ENCODE peak calls at places on chromosomes 16 and 17, in six cellular contexts. One of them, this sample, is unnamed.

GRCh38 chr16:81514041-81514559 is 69.5 kb downstream of the CMIP start:
- DNase-seq in mammary epithelial cell: no peak
- DNase-seq in activated CD4-positive, alpha-beta memory T cell treated with anti-CD3 and anti-CD28 coated beads, Interleukin-2, amount 10 ng/mL, durations not matched to agents 7 days and 5 days: no peak
- DNase-seq in tibial artery: peak
- DNase-seq in stimulated activated naive B cell treated with anti-CD40 and anti-IgM and Interleukin-4, amounts not matched to agents 10 μg/mL and 1 μg/mL and 100 μg/mL, for 72 hours: no peak
- DNase-seq in AG04450: no peak
- DNase-seq in this sample: peak

GRCh38 chr16:86520317-86521210 is 10.2 kb downstream of the FOXF1 start:
- DNase-seq in stimulated activated naive B cell treated with anti-CD40 and anti-IgM and Interleukin-4, amounts not matched to agents 10 μg/mL and 1 μg/mL and 100 μg/mL, for 72 hours: no peak
- DNase-seq in AG04450: no peak
- DNase-seq in mammary epithelial cell: no peak
- DNase-seq in activated CD4-positive, alpha-beta memory T cell treated with anti-CD3 and anti-CD28 coated beads, Interleukin-2, amount 10 ng/mL, durations not matched to agents 7 days and 5 days: no peak
- DNase-seq in tibial artery: no peak
- DNase-seq in this sample: no peak

GRCh38 chr16:54171855-54172537 is 114.6 kb downstream of the IRX3 start:
- DNase-seq in tibial artery: no peak
- DNase-seq in AG04450: peak
- DNase-seq in mammary epithelial cell: peak
- DNase-seq in activated CD4-positive, alpha-beta memory T cell treated with anti-CD3 and anti-CD28 coated beads, Interleukin-2, amount 10 ng/mL, durations not matched to agents 7 days and 5 days: no peak
- DNase-seq in stimulated activated naive B cell treated with anti-CD40 and anti-IgM and Interleukin-4, amounts not matched to agents 10 μg/mL and 1 μg/mL and 100 μg/mL, for 72 hours: no peak
- DNase-seq in this sample: no peak

GRCh38 chr16:70608516-70608915 is 37.8 kb upstream of the IL34 start:
- DNase-seq in tibial artery: no peak
- DNase-seq in stimulated activated naive B cell treated with anti-CD40 and anti-IgM and Interleukin-4, amounts not matched to agents 10 μg/mL and 1 μg/mL and 100 μg/mL, for 72 hours: no peak
- DNase-seq in activated CD4-positive, alpha-beta memory T cell treated with anti-CD3 and anti-CD28 coated beads, Interleukin-2, amount 10 ng/mL, durations not matched to agents 7 days and 5 days: no peak
- DNase-seq in AG04450: no peak
- DNase-seq in mammary epithelial cell: peak
- DNase-seq in this sample: no peak

GRCh38 chr17:31371511-31372097 is 19.9 kb upstream of the RAB11FIP4 start:
- DNase-seq in activated CD4-positive, alpha-beta memory T cell treated with anti-CD3 and anti-CD28 coated beads, Interleukin-2, amount 10 ng/mL, durations not matched to agents 7 days and 5 days: no peak
- DNase-seq in mammary epithelial cell: no peak
- DNase-seq in tibial artery: no peak
- DNase-seq in AG04450: no peak
- DNase-seq in stimulated activated naive B cell treated with anti-CD40 and anti-IgM and Interleukin-4, amounts not matched to agents 10 μg/mL and 1 μg/mL and 100 μg/mL, for 72 hours: no peak
- DNase-seq in this sample: no peak

GRCh38 chr16:85850344-85850880 is 48.5 kb upstream of the IRF8 start:
- DNase-seq in stimulated activated naive B cell treated with anti-CD40 and anti-IgM and Interleukin-4, amounts not matched to agents 10 μg/mL and 1 μg/mL and 100 μg/mL, for 72 hours: no peak
- DNase-seq in tibial artery: peak
- DNase-seq in mammary epithelial cell: no peak
- DNase-seq in activated CD4-positive, alpha-beta memory T cell treated with anti-CD3 and anti-CD28 coated beads, Interleukin-2, amount 10 ng/mL, durations not matched to agents 7 days and 5 days: no peak
- DNase-seq in AG04450: no peak
- DNase-seq in this sample: no peak

GRCh38 chr16:63945805-63946204 is 1176.1 kb downstream of the CDH11 start:
- DNase-seq in tibial artery: no peak
- DNase-seq in activated CD4-positive, alpha-beta memory T cell treated with anti-CD3 and anti-CD28 coated beads, Interleukin-2, amount 10 ng/mL, durations not matched to agents 7 days and 5 days: no peak
- DNase-seq in stimulated activated naive B cell treated with anti-CD40 and anti-IgM and Interleukin-4, amounts not matched to agents 10 μg/mL and 1 μg/mL and 100 μg/mL, for 72 hours: no peak
- DNase-seq in AG04450: no peak
- DNase-seq in mammary epithelial cell: no peak
- DNase-seq in this sample: no peak

GRCh38 chr17:49952912-49953497 is 16.0 kb upstream of the DLX4 start:
- DNase-seq in mammary epithelial cell: no peak
- DNase-seq in AG04450: no peak
- DNase-seq in activated CD4-positive, alpha-beta memory T cell treated with anti-CD3 and anti-CD28 coated beads, Interleukin-2, amount 10 ng/mL, durations not matched to agents 7 days and 5 days: no peak
- DNase-seq in stimulated activated naive B cell treated with anti-CD40 and anti-IgM and Interleukin-4, amounts not matched to agents 10 μg/mL and 1 μg/mL and 100 μg/mL, for 72 hours: no peak
- DNase-seq in tibial artery: no peak
- DNase-seq in this sample: no peak

GRCh38 chr17:50057521-50057991 is 1.6 kb downstream of the ITGA3 start:
- DNase-seq in activated CD4-positive, alpha-beta memory T cell treated with anti-CD3 and anti-CD28 coated beads, Interleukin-2, amount 10 ng/mL, durations not matched to agents 7 days and 5 days: no peak
- DNase-seq in tibial artery: no peak
- DNase-seq in stimulated activated naive B cell treated with anti-CD40 and anti-IgM and Interleukin-4, amounts not matched to agents 10 μg/mL and 1 μg/mL and 100 μg/mL, for 72 hours: no peak
- DNase-seq in AG04450: no peak
- DNase-seq in mammary epithelial cell: no peak
- DNase-seq in this sample: no peak

GRCh38 chr16:19284207-19284606 is 1.3 kb upstream of the CLEC19A start:
- DNase-seq in tibial artery: no peak
- DNase-seq in mammary epithelial cell: peak
- DNase-seq in activated CD4-positive, alpha-beta memory T cell treated with anti-CD3 and anti-CD28 coated beads, Interleukin-2, amount 10 ng/mL, durations not matched to agents 7 days and 5 days: no peak
- DNase-seq in stimulated activated naive B cell treated with anti-CD40 and anti-IgM and Interleukin-4, amounts not matched to agents 10 μg/mL and 1 μg/mL and 100 μg/mL, for 72 hours: peak
- DNase-seq in AG04450: no peak
- DNase-seq in this sample: no peak

GRCh38 chr17:45688353-45688752 is 95.8 kb upstream of the CRHR1 start:
- DNase-seq in activated CD4-positive, alpha-beta memory T cell treated with anti-CD3 and anti-CD28 coated beads, Interleukin-2, amount 10 ng/mL, durations not matched to agents 7 days and 5 days: no peak
- DNase-seq in mammary epithelial cell: no peak
- DNase-seq in tibial artery: no peak
- DNase-seq in AG04450: no peak
- DNase-seq in stimulated activated naive B cell treated with anti-CD40 and anti-IgM and Interleukin-4, amounts not matched to agents 10 μg/mL and 1 μg/mL and 100 μg/mL, for 72 hours: no peak
- DNase-seq in this sample: no peak

GRCh38 chr17:35930211-35931065 is at the start of gene RDM1:
- DNase-seq in AG04450: peak
- DNase-seq in mammary epithelial cell: peak
- DNase-seq in activated CD4-positive, alpha-beta memory T cell treated with anti-CD3 and anti-CD28 coated beads, Interleukin-2, amount 10 ng/mL, durations not matched to agents 7 days and 5 days: peak
- DNase-seq in tibial artery: peak
- DNase-seq in stimulated activated naive B cell treated with anti-CD40 and anti-IgM and Interleukin-4, amounts not matched to agents 10 μg/mL and 1 μg/mL and 100 μg/mL, for 72 hours: peak
- DNase-seq in this sample: peak

GRCh38 chr16:85329999-85330693 is 217.9 kb upstream of the CIBAR2 start:
- DNase-seq in tibial artery: no peak
- DNase-seq in mammary epithelial cell: no peak
- DNase-seq in activated CD4-positive, alpha-beta memory T cell treated with anti-CD3 and anti-CD28 coated beads, Interleukin-2, amount 10 ng/mL, durations not matched to agents 7 days and 5 days: no peak
- DNase-seq in AG04450: no peak
- DNase-seq in stimulated activated naive B cell treated with anti-CD40 and anti-IgM and Interleukin-4, amounts not matched to agents 10 μg/mL and 1 μg/mL and 100 μg/mL, for 72 hours: no peak
- DNase-seq in this sample: no peak

GRCh38 chr16:69932228-69932627 is 18.9 kb upstream of the CLEC18A start:
- DNase-seq in mammary epithelial cell: no peak
- DNase-seq in tibial artery: no peak
- DNase-seq in activated CD4-positive, alpha-beta memory T cell treated with anti-CD3 and anti-CD28 coated beads, Interleukin-2, amount 10 ng/mL, durations not matched to agents 7 days and 5 days: no peak
- DNase-seq in stimulated activated naive B cell treated with anti-CD40 and anti-IgM and Interleukin-4, amounts not matched to agents 10 μg/mL and 1 μg/mL and 100 μg/mL, for 72 hours: no peak
- DNase-seq in AG04450: no peak
- DNase-seq in this sample: no peak

GRCh38 chr17:77279448-77280303 is 138.9 kb downstream of the SEC14L1 start:
- DNase-seq in tibial artery: no peak
- DNase-seq in stimulated activated naive B cell treated with anti-CD40 and anti-IgM and Interleukin-4, amounts not matched to agents 10 μg/mL and 1 μg/mL and 100 μg/mL, for 72 hours: no peak
- DNase-seq in activated CD4-positive, alpha-beta memory T cell treated with anti-CD3 and anti-CD28 coated beads, Interleukin-2, amount 10 ng/mL, durations not matched to agents 7 days and 5 days: no peak
- DNase-seq in AG04450: no peak
- DNase-seq in mammary epithelial cell: peak
- DNase-seq in this sample: no peak

GRCh38 chr16:17827313-17827712 is 356.6 kb upstream of the XYLT1 start:
- DNase-seq in AG04450: no peak
- DNase-seq in tibial artery: no peak
- DNase-seq in mammary epithelial cell: no peak
- DNase-seq in stimulated activated naive B cell treated with anti-CD40 and anti-IgM and Interleukin-4, amounts not matched to agents 10 μg/mL and 1 μg/mL and 100 μg/mL, for 72 hours: no peak
- DNase-seq in activated CD4-positive, alpha-beta memory T cell treated with anti-CD3 and anti-CD28 coated beads, Interleukin-2, amount 10 ng/mL, durations not matched to agents 7 days and 5 days: no peak
- DNase-seq in this sample: no peak

GRCh38 chr16:2856061-2856670 is 1.8 kb downstream of the PRSS22 start:
- DNase-seq in stimulated activated naive B cell treated with anti-CD40 and anti-IgM and Interleukin-4, amounts not matched to agents 10 μg/mL and 1 μg/mL and 100 μg/mL, for 72 hours: no peak
- DNase-seq in mammary epithelial cell: peak
- DNase-seq in activated CD4-positive, alpha-beta memory T cell treated with anti-CD3 and anti-CD28 coated beads, Interleukin-2, amount 10 ng/mL, durations not matched to agents 7 days and 5 days: no peak
- DNase-seq in AG04450: no peak
- DNase-seq in tibial artery: peak
- DNase-seq in this sample: peak

GRCh38 chr17:70208080-70208794 is 38.9 kb downstream of the KCNJ2 start:
- DNase-seq in activated CD4-positive, alpha-beta memory T cell treated with anti-CD3 and anti-CD28 coated beads, Interleukin-2, amount 10 ng/mL, durations not matched to agents 7 days and 5 days: no peak
- DNase-seq in mammary epithelial cell: no peak
- DNase-seq in AG04450: no peak
- DNase-seq in stimulated activated naive B cell treated with anti-CD40 and anti-IgM and Interleukin-4, amounts not matched to agents 10 μg/mL and 1 μg/mL and 100 μg/mL, for 72 hours: no peak
- DNase-seq in tibial artery: no peak
- DNase-seq in this sample: peak

GRCh38 chr17:78736526-78737079 is 45.5 kb downstream of the CYTH1 start:
- DNase-seq in AG04450: no peak
- DNase-seq in stimulated activated naive B cell treated with anti-CD40 and anti-IgM and Interleukin-4, amounts not matched to agents 10 μg/mL and 1 μg/mL and 100 μg/mL, for 72 hours: peak
- DNase-seq in tibial artery: peak
- DNase-seq in mammary epithelial cell: peak
- DNase-seq in activated CD4-positive, alpha-beta memory T cell treated with anti-CD3 and anti-CD28 coated beads, Interleukin-2, amount 10 ng/mL, durations not matched to agents 7 days and 5 days: peak
- DNase-seq in this sample: peak

GRCh38 chr16:72995151-72995881 is 52.6 kb downstream of the ZFHX3 start:
- DNase-seq in mammary epithelial cell: no peak
- DNase-seq in stimulated activated naive B cell treated with anti-CD40 and anti-IgM and Interleukin-4, amounts not matched to agents 10 μg/mL and 1 μg/mL and 100 μg/mL, for 72 hours: no peak
- DNase-seq in activated CD4-positive, alpha-beta memory T cell treated with anti-CD3 and anti-CD28 coated beads, Interleukin-2, amount 10 ng/mL, durations not matched to agents 7 days and 5 days: no peak
- DNase-seq in tibial artery: peak
- DNase-seq in AG04450: no peak
- DNase-seq in this sample: no peak

GRCh38 chr16:78368121-78369102 is 269.0 kb downstream of the WWOX start:
- DNase-seq in activated CD4-positive, alpha-beta memory T cell treated with anti-CD3 and anti-CD28 coated beads, Interleukin-2, amount 10 ng/mL, durations not matched to agents 7 days and 5 days: no peak
- DNase-seq in stimulated activated naive B cell treated with anti-CD40 and anti-IgM and Interleukin-4, amounts not matched to agents 10 μg/mL and 1 μg/mL and 100 μg/mL, for 72 hours: no peak
- DNase-seq in mammary epithelial cell: no peak
- DNase-seq in tibial artery: no peak
- DNase-seq in AG04450: no peak
- DNase-seq in this sample: no peak

GRCh38 chr17:46968224-46968834 is 10.7 kb downstream of the RPRML start:
- DNase-seq in tibial artery: no peak
- DNase-seq in stimulated activated naive B cell treated with anti-CD40 and anti-IgM and Interleukin-4, amounts not matched to agents 10 μg/mL and 1 μg/mL and 100 μg/mL, for 72 hours: no peak
- DNase-seq in mammary epithelial cell: no peak
- DNase-seq in activated CD4-positive, alpha-beta memory T cell treated with anti-CD3 and anti-CD28 coated beads, Interleukin-2, amount 10 ng/mL, durations not matched to agents 7 days and 5 days: no peak
- DNase-seq in AG04450: no peak
- DNase-seq in this sample: no peak

GRCh38 chr17:77400445-77400870 is 259.7 kb downstream of the SEC14L1 start:
- DNase-seq in stimulated activated naive B cell treated with anti-CD40 and anti-IgM and Interleukin-4, amounts not matched to agents 10 μg/mL and 1 μg/mL and 100 μg/mL, for 72 hours: peak
- DNase-seq in tibial artery: peak
- DNase-seq in activated CD4-positive, alpha-beta memory T cell treated with anti-CD3 and anti-CD28 coated beads, Interleukin-2, amount 10 ng/mL, durations not matched to agents 7 days and 5 days: peak
- DNase-seq in AG04450: no peak
- DNase-seq in mammary epithelial cell: no peak
- DNase-seq in this sample: peak

GRCh38 chr17:55296171-55296695 is 31.5 kb downstream of the HLF start:
- DNase-seq in activated CD4-positive, alpha-beta memory T cell treated with anti-CD3 and anti-CD28 coated beads, Interleukin-2, amount 10 ng/mL, durations not matched to agents 7 days and 5 days: no peak
- DNase-seq in mammary epithelial cell: no peak
- DNase-seq in stimulated activated naive B cell treated with anti-CD40 and anti-IgM and Interleukin-4, amounts not matched to agents 10 μg/mL and 1 μg/mL and 100 μg/mL, for 72 hours: no peak
- DNase-seq in AG04450: no peak
- DNase-seq in tibial artery: no peak
- DNase-seq in this sample: no peak

GRCh38 chr17:36468903-36469635 is 17.4 kb upstream of the ZNHIT3 start:
- DNase-seq in activated CD4-positive, alpha-beta memory T cell treated with anti-CD3 and anti-CD28 coated beads, Interleukin-2, amount 10 ng/mL, durations not matched to agents 7 days and 5 days: no peak
- DNase-seq in AG04450: no peak
- DNase-seq in tibial artery: no peak
- DNase-seq in stimulated activated naive B cell treated with anti-CD40 and anti-IgM and Interleukin-4, amounts not matched to agents 10 μg/mL and 1 μg/mL and 100 μg/mL, for 72 hours: no peak
- DNase-seq in mammary epithelial cell: no peak
- DNase-seq in this sample: no peak

GRCh38 chr16:1502092-1503004 is 9.2 kb downstream of the TELO2 start:
- DNase-seq in mammary epithelial cell: no peak
- DNase-seq in stimulated activated naive B cell treated with anti-CD40 and anti-IgM and Interleukin-4, amounts not matched to agents 10 μg/mL and 1 μg/mL and 100 μg/mL, for 72 hours: no peak
- DNase-seq in AG04450: no peak
- DNase-seq in activated CD4-positive, alpha-beta memory T cell treated with anti-CD3 and anti-CD28 coated beads, Interleukin-2, amount 10 ng/mL, durations not matched to agents 7 days and 5 days: no peak
- DNase-seq in tibial artery: no peak
- DNase-seq in this sample: no peak

GRCh38 chr17:80346498-80347275 is 68.3 kb upstream of the ENDOV start:
- DNase-seq in stimulated activated naive B cell treated with anti-CD40 and anti-IgM and Interleukin-4, amounts not matched to agents 10 μg/mL and 1 μg/mL and 100 μg/mL, for 72 hours: no peak
- DNase-seq in activated CD4-positive, alpha-beta memory T cell treated with anti-CD3 and anti-CD28 coated beads, Interleukin-2, amount 10 ng/mL, durations not matched to agents 7 days and 5 days: no peak
- DNase-seq in tibial artery: peak
- DNase-seq in AG04450: no peak
- DNase-seq in mammary epithelial cell: no peak
- DNase-seq in this sample: no peak

GRCh38 chr16:4328580-4329353 is 12.9 kb downstream of the GLIS2 start:
- DNase-seq in tibial artery: peak
- DNase-seq in mammary epithelial cell: no peak
- DNase-seq in AG04450: no peak
- DNase-seq in activated CD4-positive, alpha-beta memory T cell treated with anti-CD3 and anti-CD28 coated beads, Interleukin-2, amount 10 ng/mL, durations not matched to agents 7 days and 5 days: no peak
- DNase-seq in stimulated activated naive B cell treated with anti-CD40 and anti-IgM and Interleukin-4, amounts not matched to agents 10 μg/mL and 1 μg/mL and 100 μg/mL, for 72 hours: no peak
- DNase-seq in this sample: no peak

GRCh38 chr17:57999010-57999495 is 8.0 kb downstream of the SRSF1 start:
- DNase-seq in activated CD4-positive, alpha-beta memory T cell treated with anti-CD3 and anti-CD28 coated beads, Interleukin-2, amount 10 ng/mL, durations not matched to agents 7 days and 5 days: no peak
- DNase-seq in AG04450: no peak
- DNase-seq in stimulated activated naive B cell treated with anti-CD40 and anti-IgM and Interleukin-4, amounts not matched to agents 10 μg/mL and 1 μg/mL and 100 μg/mL, for 72 hours: no peak
- DNase-seq in tibial artery: no peak
- DNase-seq in mammary epithelial cell: no peak
- DNase-seq in this sample: no peak

GRCh38 chr17:75078097-75079022 is 9.4 kb upstream of the SLC16A5 start:
- DNase-seq in stimulated activated naive B cell treated with anti-CD40 and anti-IgM and Interleukin-4, amounts not matched to agents 10 μg/mL and 1 μg/mL and 100 μg/mL, for 72 hours: peak
- DNase-seq in activated CD4-positive, alpha-beta memory T cell treated with anti-CD3 and anti-CD28 coated beads, Interleukin-2, amount 10 ng/mL, durations not matched to agents 7 days and 5 days: no peak
- DNase-seq in mammary epithelial cell: peak
- DNase-seq in AG04450: peak
- DNase-seq in tibial artery: no peak
- DNase-seq in this sample: peak

GRCh38 chr16:4404247-4404966 is 12.0 kb downstream of the CORO7 start:
- DNase-seq in stimulated activated naive B cell treated with anti-CD40 and anti-IgM and Interleukin-4, amounts not matched to agents 10 μg/mL and 1 μg/mL and 100 μg/mL, for 72 hours: no peak
- DNase-seq in activated CD4-positive, alpha-beta memory T cell treated with anti-CD3 and anti-CD28 coated beads, Interleukin-2, amount 10 ng/mL, durations not matched to agents 7 days and 5 days: peak
- DNase-seq in mammary epithelial cell: no peak
- DNase-seq in tibial artery: no peak
- DNase-seq in AG04450: no peak
- DNase-seq in this sample: no peak

GRCh38 chr17:79810138-79811027 is 13.5 kb upstream of the CBX8 start:
- DNase-seq in mammary epithelial cell: peak
- DNase-seq in stimulated activated naive B cell treated with anti-CD40 and anti-IgM and Interleukin-4, amounts not matched to agents 10 μg/mL and 1 μg/mL and 100 μg/mL, for 72 hours: no peak
- DNase-seq in activated CD4-positive, alpha-beta memory T cell treated with anti-CD3 and anti-CD28 coated beads, Interleukin-2, amount 10 ng/mL, durations not matched to agents 7 days and 5 days: peak
- DNase-seq in AG04450: no peak
- DNase-seq in tibial artery: no peak
- DNase-seq in this sample: peak

GRCh38 chr16:4415538-4416199 is 727 bp downstream of the CORO7 start:
- DNase-seq in tibial artery: peak
- DNase-seq in mammary epithelial cell: no peak
- DNase-seq in activated CD4-positive, alpha-beta memory T cell treated with anti-CD3 and anti-CD28 coated beads, Interleukin-2, amount 10 ng/mL, durations not matched to agents 7 days and 5 days: peak
- DNase-seq in stimulated activated naive B cell treated with anti-CD40 and anti-IgM and Interleukin-4, amounts not matched to agents 10 μg/mL and 1 μg/mL and 100 μg/mL, for 72 hours: peak
- DNase-seq in AG04450: no peak
- DNase-seq in this sample: no peak

This sample was measured in GM10248.